ENCODE peak calls at places on chromosomes 7 and 10, in six cellular contexts. One of them, this sample, is unnamed.
A peak's percentile ranks its signal among the peaks of the same experiment; 100 is the strongest.

GRCh38 chr7:7718461-7718860 is at the start of gene RPA3:
- DNase-seq in iris pigment epithelial cell: no peak
- DNase-seq in stimulated activated CD4-positive, alpha-beta T cell treated with anti-CD3 and anti-CD28 coated beads, Interleukin-15, amount 100 ng/mL, for 1 hour: no peak
- DNase-seq in activated CD4-positive, alpha-beta T cell treated with anti-CD3 and anti-CD28 coated beads, Interleukin-2, amount 50 U/mL, for 1 hour: no peak
- DNase-seq in SW 1271: no peak
- DNase-seq in heart right ventricle: no peak
- DNase-seq in this sample: no peak

GRCh38 chr10:4512557-4513286 is 313.3 kb upstream of the AKR1E2 start:
- DNase-seq in iris pigment epithelial cell: peak; percentile 81
- DNase-seq in stimulated activated CD4-positive, alpha-beta T cell treated with anti-CD3 and anti-CD28 coated beads, Interleukin-15, amount 100 ng/mL, for 1 hour: no peak
- DNase-seq in activated CD4-positive, alpha-beta T cell treated with anti-CD3 and anti-CD28 coated beads, Interleukin-2, amount 50 U/mL, for 1 hour: no peak
- DNase-seq in SW 1271: peak; percentile 35
- DNase-seq in heart right ventricle: peak; percentile 40
- DNase-seq in this sample: peak; percentile 61

GRCh38 chr7:5670173-5670933 is 111.1 kb downstream of the RNF216 start:
- DNase-seq in iris pigment epithelial cell: peak; percentile 47
- DNase-seq in stimulated activated CD4-positive, alpha-beta T cell treated with anti-CD3 and anti-CD28 coated beads, Interleukin-15, amount 100 ng/mL, for 1 hour: no peak
- DNase-seq in activated CD4-positive, alpha-beta T cell treated with anti-CD3 and anti-CD28 coated beads, Interleukin-2, amount 50 U/mL, for 1 hour: no peak
- DNase-seq in SW 1271: no peak
- DNase-seq in heart right ventricle: no peak
- DNase-seq in this sample: no peak

GRCh38 chr7:21123586-21123985 is 304.3 kb upstream of the SP4 start:
- DNase-seq in iris pigment epithelial cell: no peak
- DNase-seq in stimulated activated CD4-positive, alpha-beta T cell treated with anti-CD3 and anti-CD28 coated beads, Interleukin-15, amount 100 ng/mL, for 1 hour: no peak
- DNase-seq in activated CD4-positive, alpha-beta T cell treated with anti-CD3 and anti-CD28 coated beads, Interleukin-2, amount 50 U/mL, for 1 hour: no peak
- DNase-seq in SW 1271: no peak
- DNase-seq in heart right ventricle: no peak
- DNase-seq in this sample: no peak

GRCh38 chr7:127541548-127541947 is 43.8 kb downstream of the GCC1 start:
- DNase-seq in iris pigment epithelial cell: no peak
- DNase-seq in stimulated activated CD4-positive, alpha-beta T cell treated with anti-CD3 and anti-CD28 coated beads, Interleukin-15, amount 100 ng/mL, for 1 hour: no peak
- DNase-seq in activated CD4-positive, alpha-beta T cell treated with anti-CD3 and anti-CD28 coated beads, Interleukin-2, amount 50 U/mL, for 1 hour: no peak
- DNase-seq in SW 1271: no peak
- DNase-seq in heart right ventricle: no peak
- DNase-seq in this sample: no peak

GRCh38 chr10:62323751-62324150 is 50.4 kb upstream of the ZNF365 start:
- DNase-seq in iris pigment epithelial cell: peak; percentile 16
- DNase-seq in stimulated activated CD4-positive, alpha-beta T cell treated with anti-CD3 and anti-CD28 coated beads, Interleukin-15, amount 100 ng/mL, for 1 hour: no peak
- DNase-seq in activated CD4-positive, alpha-beta T cell treated with anti-CD3 and anti-CD28 coated beads, Interleukin-2, amount 50 U/mL, for 1 hour: no peak
- DNase-seq in SW 1271: peak; percentile 1
- DNase-seq in heart right ventricle: no peak
- DNase-seq in this sample: peak; percentile 59

GRCh38 chr7:112160130-112160770 is 45.9 kb downstream of the DOCK4 start:
- DNase-seq in iris pigment epithelial cell: peak; percentile 73
- DNase-seq in stimulated activated CD4-positive, alpha-beta T cell treated with anti-CD3 and anti-CD28 coated beads, Interleukin-15, amount 100 ng/mL, for 1 hour: no peak
- DNase-seq in activated CD4-positive, alpha-beta T cell treated with anti-CD3 and anti-CD28 coated beads, Interleukin-2, amount 50 U/mL, for 1 hour: no peak
- DNase-seq in SW 1271: no peak
- DNase-seq in heart right ventricle: no peak
- DNase-seq in this sample: peak; percentile 77

GRCh38 chr10:1268856-1269255 is 212.7 kb downstream of the WDR37 start:
- DNase-seq in iris pigment epithelial cell: no peak
- DNase-seq in stimulated activated CD4-positive, alpha-beta T cell treated with anti-CD3 and anti-CD28 coated beads, Interleukin-15, amount 100 ng/mL, for 1 hour: no peak
- DNase-seq in activated CD4-positive, alpha-beta T cell treated with anti-CD3 and anti-CD28 coated beads, Interleukin-2, amount 50 U/mL, for 1 hour: no peak
- DNase-seq in SW 1271: no peak
- DNase-seq in heart right ventricle: no peak
- DNase-seq in this sample: no peak

GRCh38 chr10:1358860-1359598 is 302.8 kb downstream of the WDR37 start:
- DNase-seq in iris pigment epithelial cell: no peak
- DNase-seq in stimulated activated CD4-positive, alpha-beta T cell treated with anti-CD3 and anti-CD28 coated beads, Interleukin-15, amount 100 ng/mL, for 1 hour: no peak
- DNase-seq in activated CD4-positive, alpha-beta T cell treated with anti-CD3 and anti-CD28 coated beads, Interleukin-2, amount 50 U/mL, for 1 hour: no peak
- DNase-seq in SW 1271: no peak
- DNase-seq in heart right ventricle: no peak
- DNase-seq in this sample: peak; percentile 1

GRCh38 chr10:6074489-6075301 is 12.5 kb upstream of the IL2RA start:
- DNase-seq in iris pigment epithelial cell: peak; percentile 73
- DNase-seq in stimulated activated CD4-positive, alpha-beta T cell treated with anti-CD3 and anti-CD28 coated beads, Interleukin-15, amount 100 ng/mL, for 1 hour: no peak
- DNase-seq in activated CD4-positive, alpha-beta T cell treated with anti-CD3 and anti-CD28 coated beads, Interleukin-2, amount 50 U/mL, for 1 hour: no peak
- DNase-seq in SW 1271: no peak
- DNase-seq in heart right ventricle: no peak
- DNase-seq in this sample: peak; percentile 7

GRCh38 chr10:86362566-86363183 is 3.9 kb downstream of the GRID1 start:
- DNase-seq in iris pigment epithelial cell: no peak
- DNase-seq in stimulated activated CD4-positive, alpha-beta T cell treated with anti-CD3 and anti-CD28 coated beads, Interleukin-15, amount 100 ng/mL, for 1 hour: no peak
- DNase-seq in activated CD4-positive, alpha-beta T cell treated with anti-CD3 and anti-CD28 coated beads, Interleukin-2, amount 50 U/mL, for 1 hour: no peak
- DNase-seq in SW 1271: no peak
- DNase-seq in heart right ventricle: no peak
- DNase-seq in this sample: no peak

GRCh38 chr7:132751282-132751647 is 175.0 kb upstream of the PLXNA4 start:
- DNase-seq in iris pigment epithelial cell: no peak
- DNase-seq in stimulated activated CD4-positive, alpha-beta T cell treated with anti-CD3 and anti-CD28 coated beads, Interleukin-15, amount 100 ng/mL, for 1 hour: no peak
- DNase-seq in activated CD4-positive, alpha-beta T cell treated with anti-CD3 and anti-CD28 coated beads, Interleukin-2, amount 50 U/mL, for 1 hour: no peak
- DNase-seq in SW 1271: no peak
- DNase-seq in heart right ventricle: no peak
- DNase-seq in this sample: no peak

GRCh38 chr10:90274721-90275468 is 573.5 kb downstream of the KIF20B start:
- DNase-seq in iris pigment epithelial cell: peak; percentile 24
- DNase-seq in stimulated activated CD4-positive, alpha-beta T cell treated with anti-CD3 and anti-CD28 coated beads, Interleukin-15, amount 100 ng/mL, for 1 hour: no peak
- DNase-seq in activated CD4-positive, alpha-beta T cell treated with anti-CD3 and anti-CD28 coated beads, Interleukin-2, amount 50 U/mL, for 1 hour: no peak
- DNase-seq in SW 1271: no peak
- DNase-seq in heart right ventricle: no peak
- DNase-seq in this sample: peak; percentile 78

GRCh38 chr7:32062150-32062549 is 8.1 kb downstream of the PDE1C start:
- DNase-seq in iris pigment epithelial cell: peak; percentile 26
- DNase-seq in stimulated activated CD4-positive, alpha-beta T cell treated with anti-CD3 and anti-CD28 coated beads, Interleukin-15, amount 100 ng/mL, for 1 hour: no peak
- DNase-seq in activated CD4-positive, alpha-beta T cell treated with anti-CD3 and anti-CD28 coated beads, Interleukin-2, amount 50 U/mL, for 1 hour: no peak
- DNase-seq in SW 1271: peak; percentile 22
- DNase-seq in heart right ventricle: peak; percentile 51
- DNase-seq in this sample: peak; percentile 82

GRCh38 chr7:87574630-87575029 is 26.1 kb downstream of the ABCB1 start:
- DNase-seq in iris pigment epithelial cell: peak; percentile 84
- DNase-seq in stimulated activated CD4-positive, alpha-beta T cell treated with anti-CD3 and anti-CD28 coated beads, Interleukin-15, amount 100 ng/mL, for 1 hour: no peak
- DNase-seq in activated CD4-positive, alpha-beta T cell treated with anti-CD3 and anti-CD28 coated beads, Interleukin-2, amount 50 U/mL, for 1 hour: no peak
- DNase-seq in SW 1271: no peak
- DNase-seq in heart right ventricle: no peak
- DNase-seq in this sample: peak; percentile 81

GRCh38 chr10:934746-935406 is 3.4 kb upstream of the LARP4B start:
- DNase-seq in iris pigment epithelial cell: no peak
- DNase-seq in stimulated activated CD4-positive, alpha-beta T cell treated with anti-CD3 and anti-CD28 coated beads, Interleukin-15, amount 100 ng/mL, for 1 hour: no peak
- DNase-seq in activated CD4-positive, alpha-beta T cell treated with anti-CD3 and anti-CD28 coated beads, Interleukin-2, amount 50 U/mL, for 1 hour: no peak
- DNase-seq in SW 1271: no peak
- DNase-seq in heart right ventricle: no peak
- DNase-seq in this sample: no peak

GRCh38 chr10:124997246-124997790 is 55.4 kb downstream of the ZRANB1 start:
- DNase-seq in iris pigment epithelial cell: no peak
- DNase-seq in stimulated activated CD4-positive, alpha-beta T cell treated with anti-CD3 and anti-CD28 coated beads, Interleukin-15, amount 100 ng/mL, for 1 hour: no peak
- DNase-seq in activated CD4-positive, alpha-beta T cell treated with anti-CD3 and anti-CD28 coated beads, Interleukin-2, amount 50 U/mL, for 1 hour: no peak
- DNase-seq in SW 1271: no peak
- DNase-seq in heart right ventricle: no peak
- DNase-seq in this sample: no peak

GRCh38 chr10:12910835-12911234 is 90.7 kb downstream of the CCDC3 start:
- DNase-seq in iris pigment epithelial cell: no peak
- DNase-seq in stimulated activated CD4-positive, alpha-beta T cell treated with anti-CD3 and anti-CD28 coated beads, Interleukin-15, amount 100 ng/mL, for 1 hour: no peak
- DNase-seq in activated CD4-positive, alpha-beta T cell treated with anti-CD3 and anti-CD28 coated beads, Interleukin-2, amount 50 U/mL, for 1 hour: no peak
- DNase-seq in SW 1271: no peak
- DNase-seq in heart right ventricle: no peak
- DNase-seq in this sample: no peak

GRCh38 chr10:129894721-129895120 is 69.4 kb downstream of the EBF3 start:
- DNase-seq in iris pigment epithelial cell: no peak
- DNase-seq in stimulated activated CD4-positive, alpha-beta T cell treated with anti-CD3 and anti-CD28 coated beads, Interleukin-15, amount 100 ng/mL, for 1 hour: no peak
- DNase-seq in activated CD4-positive, alpha-beta T cell treated with anti-CD3 and anti-CD28 coated beads, Interleukin-2, amount 50 U/mL, for 1 hour: no peak
- DNase-seq in SW 1271: no peak
- DNase-seq in heart right ventricle: no peak
- DNase-seq in this sample: no peak

GRCh38 chr10:99403674-99404073 is 26.8 kb downstream of the GOT1 start:
- DNase-seq in iris pigment epithelial cell: peak; percentile 53
- DNase-seq in stimulated activated CD4-positive, alpha-beta T cell treated with anti-CD3 and anti-CD28 coated beads, Interleukin-15, amount 100 ng/mL, for 1 hour: no peak
- DNase-seq in activated CD4-positive, alpha-beta T cell treated with anti-CD3 and anti-CD28 coated beads, Interleukin-2, amount 50 U/mL, for 1 hour: no peak
- DNase-seq in SW 1271: no peak
- DNase-seq in heart right ventricle: no peak
- DNase-seq in this sample: peak; percentile 60

GRCh38 chr7:11831727-11832495 is at the start of gene THSD7A:
- DNase-seq in iris pigment epithelial cell: peak; percentile 47
- DNase-seq in stimulated activated CD4-positive, alpha-beta T cell treated with anti-CD3 and anti-CD28 coated beads, Interleukin-15, amount 100 ng/mL, for 1 hour: no peak
- DNase-seq in activated CD4-positive, alpha-beta T cell treated with anti-CD3 and anti-CD28 coated beads, Interleukin-2, amount 50 U/mL, for 1 hour: no peak
- DNase-seq in SW 1271: peak; percentile 31
- DNase-seq in heart right ventricle: peak; percentile 48
- DNase-seq in this sample: peak; percentile 58

GRCh38 chr7:145050415-145050814 is 214.6 kb upstream of the TPK1 start:
- DNase-seq in iris pigment epithelial cell: no peak
- DNase-seq in stimulated activated CD4-positive, alpha-beta T cell treated with anti-CD3 and anti-CD28 coated beads, Interleukin-15, amount 100 ng/mL, for 1 hour: no peak
- DNase-seq in activated CD4-positive, alpha-beta T cell treated with anti-CD3 and anti-CD28 coated beads, Interleukin-2, amount 50 U/mL, for 1 hour: no peak
- DNase-seq in SW 1271: no peak
- DNase-seq in heart right ventricle: no peak
- DNase-seq in this sample: no peak

GRCh38 chr7:93092757-93093370 is 24.9 kb downstream of the SAMD9 start:
- DNase-seq in iris pigment epithelial cell: peak; percentile 76
- DNase-seq in stimulated activated CD4-positive, alpha-beta T cell treated with anti-CD3 and anti-CD28 coated beads, Interleukin-15, amount 100 ng/mL, for 1 hour: no peak
- DNase-seq in activated CD4-positive, alpha-beta T cell treated with anti-CD3 and anti-CD28 coated beads, Interleukin-2, amount 50 U/mL, for 1 hour: no peak
- DNase-seq in SW 1271: no peak
- DNase-seq in heart right ventricle: no peak
- DNase-seq in this sample: peak; percentile 46

GRCh38 chr10:104297697-104298660 is 29.0 kb downstream of the GSTO2 start:
- DNase-seq in iris pigment epithelial cell: peak; percentile 80
- DNase-seq in stimulated activated CD4-positive, alpha-beta T cell treated with anti-CD3 and anti-CD28 coated beads, Interleukin-15, amount 100 ng/mL, for 1 hour: no peak
- DNase-seq in activated CD4-positive, alpha-beta T cell treated with anti-CD3 and anti-CD28 coated beads, Interleukin-2, amount 50 U/mL, for 1 hour: peak; percentile 29
- DNase-seq in SW 1271: no peak
- DNase-seq in heart right ventricle: no peak
- DNase-seq in this sample: no peak

GRCh38 chr10:22816298-22816653 is 101.9 kb upstream of the PIP4K2A start:
- DNase-seq in iris pigment epithelial cell: peak; percentile 94
- DNase-seq in stimulated activated CD4-positive, alpha-beta T cell treated with anti-CD3 and anti-CD28 coated beads, Interleukin-15, amount 100 ng/mL, for 1 hour: no peak
- DNase-seq in activated CD4-positive, alpha-beta T cell treated with anti-CD3 and anti-CD28 coated beads, Interleukin-2, amount 50 U/mL, for 1 hour: no peak
- DNase-seq in SW 1271: peak; percentile 74
- DNase-seq in heart right ventricle: no peak
- DNase-seq in this sample: peak; percentile 92

GRCh38 chr10:32481606-32482005 is 35.7 kb downstream of the CCDC7 start:
- DNase-seq in iris pigment epithelial cell: no peak
- DNase-seq in stimulated activated CD4-positive, alpha-beta T cell treated with anti-CD3 and anti-CD28 coated beads, Interleukin-15, amount 100 ng/mL, for 1 hour: no peak
- DNase-seq in activated CD4-positive, alpha-beta T cell treated with anti-CD3 and anti-CD28 coated beads, Interleukin-2, amount 50 U/mL, for 1 hour: no peak
- DNase-seq in SW 1271: no peak
- DNase-seq in heart right ventricle: no peak
- DNase-seq in this sample: no peak

GRCh38 chr7:1785839-1786238 is 115.8 kb downstream of the ELFN1 start:
- DNase-seq in iris pigment epithelial cell: no peak
- DNase-seq in stimulated activated CD4-positive, alpha-beta T cell treated with anti-CD3 and anti-CD28 coated beads, Interleukin-15, amount 100 ng/mL, for 1 hour: no peak
- DNase-seq in activated CD4-positive, alpha-beta T cell treated with anti-CD3 and anti-CD28 coated beads, Interleukin-2, amount 50 U/mL, for 1 hour: no peak
- DNase-seq in SW 1271: no peak
- DNase-seq in heart right ventricle: no peak
- DNase-seq in this sample: no peak

GRCh38 chr7:16712916-16713315 is 40.6 kb upstream of the TSPAN13 start:
- DNase-seq in iris pigment epithelial cell: peak; percentile 42
- DNase-seq in stimulated activated CD4-positive, alpha-beta T cell treated with anti-CD3 and anti-CD28 coated beads, Interleukin-15, amount 100 ng/mL, for 1 hour: no peak
- DNase-seq in activated CD4-positive, alpha-beta T cell treated with anti-CD3 and anti-CD28 coated beads, Interleukin-2, amount 50 U/mL, for 1 hour: no peak
- DNase-seq in SW 1271: no peak
- DNase-seq in heart right ventricle: no peak
- DNase-seq in this sample: peak; percentile 90

GRCh38 chr7:75533926-75534325 is 41.8 kb downstream of the SPDYE5 start:
- DNase-seq in iris pigment epithelial cell: no peak
- DNase-seq in stimulated activated CD4-positive, alpha-beta T cell treated with anti-CD3 and anti-CD28 coated beads, Interleukin-15, amount 100 ng/mL, for 1 hour: no peak
- DNase-seq in activated CD4-positive, alpha-beta T cell treated with anti-CD3 and anti-CD28 coated beads, Interleukin-2, amount 50 U/mL, for 1 hour: no peak
- DNase-seq in SW 1271: no peak
- DNase-seq in heart right ventricle: no peak
- DNase-seq in this sample: no peak

GRCh38 chr10:23067939-23068775 is 27.2 kb upstream of the MSRB2 start:
- DNase-seq in iris pigment epithelial cell: peak; percentile 59
- DNase-seq in stimulated activated CD4-positive, alpha-beta T cell treated with anti-CD3 and anti-CD28 coated beads, Interleukin-15, amount 100 ng/mL, for 1 hour: peak; percentile 29
- DNase-seq in activated CD4-positive, alpha-beta T cell treated with anti-CD3 and anti-CD28 coated beads, Interleukin-2, amount 50 U/mL, for 1 hour: peak; percentile 67
- DNase-seq in SW 1271: peak; percentile 47
- DNase-seq in heart right ventricle: peak; percentile 72
- DNase-seq in this sample: peak; percentile 51

GRCh38 chr10:51311232-51311631 is 236.9 kb downstream of the PRKG1 start:
- DNase-seq in iris pigment epithelial cell: no peak
- DNase-seq in stimulated activated CD4-positive, alpha-beta T cell treated with anti-CD3 and anti-CD28 coated beads, Interleukin-15, amount 100 ng/mL, for 1 hour: no peak
- DNase-seq in activated CD4-positive, alpha-beta T cell treated with anti-CD3 and anti-CD28 coated beads, Interleukin-2, amount 50 U/mL, for 1 hour: no peak
- DNase-seq in SW 1271: no peak
- DNase-seq in heart right ventricle: no peak
- DNase-seq in this sample: peak; percentile 10

GRCh38 chr10:718143-718700 is 28.8 kb upstream of the DIP2C start:
- DNase-seq in iris pigment epithelial cell: no peak
- DNase-seq in stimulated activated CD4-positive, alpha-beta T cell treated with anti-CD3 and anti-CD28 coated beads, Interleukin-15, amount 100 ng/mL, for 1 hour: no peak
- DNase-seq in activated CD4-positive, alpha-beta T cell treated with anti-CD3 and anti-CD28 coated beads, Interleukin-2, amount 50 U/mL, for 1 hour: no peak
- DNase-seq in SW 1271: no peak
- DNase-seq in heart right ventricle: no peak
- DNase-seq in this sample: no peak

GRCh38 chr10:126387931-126388911 is at the start of gene ADAM12:
- DNase-seq in iris pigment epithelial cell: peak; percentile 62
- DNase-seq in stimulated activated CD4-positive, alpha-beta T cell treated with anti-CD3 and anti-CD28 coated beads, Interleukin-15, amount 100 ng/mL, for 1 hour: no peak
- DNase-seq in activated CD4-positive, alpha-beta T cell treated with anti-CD3 and anti-CD28 coated beads, Interleukin-2, amount 50 U/mL, for 1 hour: no peak
- DNase-seq in SW 1271: no peak
- DNase-seq in heart right ventricle: peak; percentile 30
- DNase-seq in this sample: peak; percentile 72

GRCh38 chr7:2383543-2384274 is 19.7 kb upstream of the CHST12 start:
- DNase-seq in iris pigment epithelial cell: no peak
- DNase-seq in stimulated activated CD4-positive, alpha-beta T cell treated with anti-CD3 and anti-CD28 coated beads, Interleukin-15, amount 100 ng/mL, for 1 hour: no peak
- DNase-seq in activated CD4-positive, alpha-beta T cell treated with anti-CD3 and anti-CD28 coated beads, Interleukin-2, amount 50 U/mL, for 1 hour: no peak
- DNase-seq in SW 1271: no peak
- DNase-seq in heart right ventricle: no peak
- DNase-seq in this sample: no peak

GRCh38 chr10:1178506-1178905 is 122.3 kb downstream of the WDR37 start:
- DNase-seq in iris pigment epithelial cell: no peak
- DNase-seq in stimulated activated CD4-positive, alpha-beta T cell treated with anti-CD3 and anti-CD28 coated beads, Interleukin-15, amount 100 ng/mL, for 1 hour: no peak
- DNase-seq in activated CD4-positive, alpha-beta T cell treated with anti-CD3 and anti-CD28 coated beads, Interleukin-2, amount 50 U/mL, for 1 hour: no peak
- DNase-seq in SW 1271: no peak
- DNase-seq in heart right ventricle: no peak
- DNase-seq in this sample: no peak

This sample was measured in M059J.